ENCODE peak calls at places on chromosomes 7 and 10, in four cellular contexts. H is AG10803, U is ascending aorta, O is stomach. I is an unnamed sample.

GRCh38 chr7:117219485-117219884 is 103.4 kb downstream of the WNT2 start:
- DNase-seq in O (no peak), U (no peak), H (peak), I (peak)

GRCh38 chr7:92768501-92769360 is 67.6 kb downstream of the CDK6 start:
- DNase-seq in H (peak), U (no peak), O (no peak), I (peak)

GRCh38 chr10:69057261-69057950 is 30.5 kb upstream of the SRGN start:
- DNase-seq in H (no peak), U (no peak), O (peak), I (no peak)

GRCh38 chr10:69769395-69769989 is 32.2 kb upstream of the COL13A1 start:
- DNase-seq in H (peak), U (peak), O (no peak), I (peak)

GRCh38 chr7:84302949-84303348 is 108.4 kb upstream of the SEMA3A start:
- DNase-seq in O (no peak), H (peak), U (no peak), I (no peak)

GRCh38 chr7:149850007-149850594 is 11.9 kb downstream of the ZNF862 start:
- DNase-seq in O (no peak), H (no peak), U (no peak), I (no peak)

GRCh38 chr10:65765006-65765546 is 1160.8 kb upstream of the LRRTM3 start:
- DNase-seq in U (no peak), H (no peak), O (no peak), I (no peak)

GRCh38 chr10:32065871-32066270 is 9.6 kb upstream of the KIF5B start:
- DNase-seq in U (no peak), H (peak), O (no peak), I (peak)

GRCh38 chr7:145411066-145411465 is 575.2 kb upstream of the TPK1 start:
- DNase-seq in H (no peak), O (no peak), U (no peak), I (no peak)

GRCh38 chr10:131019696-131020095 is 291.8 kb downstream of the TCERG1L start:
- DNase-seq in H (no peak), O (no peak), U (peak), I (no peak)

GRCh38 chr7:130047801-130048200 is 3.4 kb downstream of the ZC3HC1 start:
- DNase-seq in U (no peak), O (no peak), H (no peak), I (no peak)

GRCh38 chr7:16644987-16645592 is 464 bp downstream of the ANKMY2 start:
- DNase-seq in U (peak), O (peak), H (peak), I (peak)

GRCh38 chr10:86362129-86362527 is 4.5 kb downstream of the GRID1 start:
- DNase-seq in O (no peak), U (no peak), H (no peak), I (no peak)

GRCh38 chr7:143437568-143437967 is 5.7 kb upstream of the TAS2R60 start:
- DNase-seq in H (no peak), U (no peak), O (no peak), I (no peak)

GRCh38 chr7:106285051-106285800 is 443 bp upstream of the NAMPT start:
- DNase-seq in O (peak), H (peak), U (peak), I (peak)

GRCh38 chr10:129468187-129468586 is 1.1 kb downstream of the MGMT start:
- DNase-seq in O (no peak), U (no peak), H (no peak), I (no peak)

GRCh38 chr10:80465839-80466590 is 11.9 kb downstream of the TSPAN14 start:
- DNase-seq in H (no peak), U (no peak), O (no peak), I (no peak)

GRCh38 chr10:97319671-97320479 is 804 bp downstream of the FRAT1 start:
- DNase-seq in U (peak), H (no peak), O (peak), I (no peak)

GRCh38 chr10:61320996-61321395 is 132.2 kb downstream of the TMEM26 start:
- DNase-seq in H (peak), O (no peak), U (no peak), I (no peak)

GRCh38 chr7:6162331-6162620 is 110.1 kb downstream of the CYTH3 start:
- DNase-seq in O (no peak), U (peak), H (no peak), I (no peak)

GRCh38 chr10:121405549-121405948 is 192.7 kb downstream of the FGFR2 start:
- DNase-seq in O (no peak), U (no peak), H (no peak), I (no peak)

GRCh38 chr10:79104264-79104954 is 35.6 kb downstream of the ZMIZ1 start:
- DNase-seq in O (peak), U (no peak), H (peak), I (peak)

GRCh38 chr10:30006410-30006809 is 53.0 kb downstream of the JCAD start:
- DNase-seq in U (no peak), H (no peak), O (no peak), I (no peak)

GRCh38 chr10:30047924-30048531 is 11.4 kb downstream of the JCAD start:
- DNase-seq in U (no peak), H (no peak), O (no peak), I (no peak)

GRCh38 chr10:133565441-133566294 is at the start of gene SYCE1:
- DNase-seq in U (no peak), O (no peak), H (peak), I (peak)

GRCh38 chr7:132247995-132248618 is 328.2 kb downstream of the PLXNA4 start:
- DNase-seq in H (no peak), O (no peak), U (no peak), I (no peak)

GRCh38 chr7:7220821-7221220 is 38.5 kb downstream of the C1GALT1 start:
- DNase-seq in H (no peak), O (no peak), U (no peak), I (peak)

GRCh38 chr10:132463333-132464255 is 66.6 kb downstream of the PWWP2B start:
- DNase-seq in H (peak), O (no peak), U (peak), I (no peak)

GRCh38 chr10:74153123-74153522 is 2.1 kb downstream of the ADK start:
- DNase-seq in O (no peak), H (peak), U (no peak), I (peak)
- H3K4me3 ChIP-seq in O (no peak), H (no peak), U (no peak), I (no peak)

GRCh38 chr7:35520810-35521059 is 174.2 kb downstream of the HERPUD2 start:
- DNase-seq in U (no peak), H (no peak), O (no peak), I (no peak)
- H3K4me3 ChIP-seq in U (no peak), H (no peak), O (no peak), I (no peak)

DNA sequence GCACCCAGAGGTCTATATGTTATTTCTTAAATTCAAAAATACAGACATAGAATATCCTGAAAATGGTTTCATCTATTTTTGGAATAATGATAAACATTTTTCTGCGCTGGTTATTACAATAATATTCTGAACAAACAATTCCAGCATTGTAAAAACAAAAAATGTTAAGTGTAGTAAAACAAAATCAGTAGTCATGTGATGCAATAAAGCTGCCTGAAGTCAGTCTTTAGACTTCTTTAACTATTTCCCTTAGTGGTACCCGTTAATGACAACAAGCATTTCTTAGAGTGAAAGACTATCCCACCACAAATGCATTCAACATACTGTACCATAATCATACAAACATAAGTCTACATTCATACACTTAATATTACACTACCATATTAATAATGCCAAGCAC is 1.6 kb downstream of the SKAP2 start:
- DNase-seq in O (no peak), U (no peak), H (no peak), I (no peak)
- H3K4me3 ChIP-seq in O (no peak), U (no peak), H (no peak), I (no peak)

GRCh38 chr7:141072548-141073172 is 1.2 kb upstream of the TMEM178B start:
- DNase-seq in H (peak), U (no peak), O (no peak), I (peak)
- H3K4me3 ChIP-seq in H (peak), U (peak), O (peak), I (peak)

DNA sequence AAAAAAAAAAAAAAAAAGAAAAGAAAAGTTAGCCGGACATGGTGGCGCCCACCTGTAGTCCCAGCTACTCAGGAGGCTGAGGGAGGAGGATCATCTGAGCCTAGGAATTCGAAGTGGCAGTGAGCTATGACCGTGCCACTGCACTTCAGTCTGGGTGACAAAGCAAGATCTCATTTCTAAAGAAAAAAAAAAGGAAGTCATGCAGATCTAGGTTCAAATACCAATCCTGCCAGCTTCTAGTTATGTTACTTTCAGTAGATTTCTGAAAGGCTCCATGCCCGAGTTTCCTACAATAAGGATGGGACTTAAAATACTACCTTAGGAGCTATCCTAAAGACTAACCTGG is 4.5 kb downstream of the ZC3HAV1 start:
- DNase-seq in O (no peak), U (no peak), H (no peak), I (no peak)
- H3K4me3 ChIP-seq in O (no peak), U (no peak), H (no peak), I (no peak)

GRCh38 chr7:87213252-87213651 is 6.3 kb downstream of the TMEM243 start:
- DNase-seq in U (no peak), O (no peak), H (no peak), I (no peak)

GRCh38 chr7:87212478-87212877 is 7.1 kb downstream of the TMEM243 start:
- DNase-seq in U (no peak), H (no peak), O (no peak), I (no peak)

GRCh38 chr7:87209295-87209924 is 10.1 kb downstream of the TMEM243 start:
- DNase-seq in O (no peak), H (no peak), U (no peak), I (no peak)

GRCh38 chr7:87213801-87214200 is 5.7 kb downstream of the TMEM243 start:
- DNase-seq in O (no peak), U (no peak), H (peak), I (no peak)

GRCh38 chr7:87210506-87210905 is 9.0 kb downstream of the TMEM243 start:
- DNase-seq in H (peak), U (no peak), O (no peak), I (peak)
- H3K4me3 ChIP-seq in H (no peak), U (no peak), O (no peak), I (no peak)

DNA sequence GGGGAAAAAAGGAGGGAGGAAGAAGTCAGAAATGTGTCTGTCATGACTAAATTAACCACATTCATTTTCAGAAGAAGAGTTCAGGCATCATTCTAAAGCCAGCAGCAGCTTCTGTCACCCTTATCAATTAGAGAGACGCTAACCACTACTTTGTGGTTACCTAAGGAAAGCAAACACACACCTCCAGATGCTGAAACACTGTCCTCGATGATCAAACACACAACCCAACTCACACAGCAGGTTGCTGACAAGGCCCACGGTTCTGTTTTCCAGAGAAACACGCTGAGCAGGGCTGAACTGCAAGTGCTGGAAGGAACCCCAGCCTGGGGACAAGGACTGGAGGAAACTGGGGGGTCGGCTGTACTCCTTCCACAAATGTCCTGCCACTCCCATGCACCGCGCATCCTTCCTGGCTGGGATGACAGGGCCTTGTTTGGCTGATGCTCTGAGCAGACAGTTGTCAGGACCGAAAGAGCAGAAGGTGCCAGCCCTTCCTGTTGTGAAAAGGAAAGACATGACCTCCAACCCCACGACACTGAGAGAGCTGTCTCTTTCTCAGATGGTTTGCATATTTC is 36.6 kb downstream of the PRKCQ start:
- DNase-seq in U (no peak), H (no peak), O (no peak), I (no peak)
- H3K4me3 ChIP-seq in U (no peak), H (no peak), O (peak), I (no peak)

GRCh38 chr7:1243290-1243963 is 10.8 kb downstream of the UNCX start:
- DNase-seq in O (no peak), U (no peak), H (no peak), I (no peak)
- H3K4me3 ChIP-seq in O (no peak), U (no peak), H (no peak), I (no peak)

I was measured in fibroblast of villous mesenchyme.